ENCODE peak calls at places on chromosomes 6 and 20, in seven cellular contexts. D is CD4-positive, CD25-positive, alpha-beta regulatory T cell; R is M059J; X is SK-N-DZ; S is skeletal muscle cell; T is AG20443; C is HEK293T. M is an unnamed sample.

GRCh38 chr20:35991142-35991771 is 22.9 kb downstream of the CNBD2 start:
- DNase-seq in D (no peak), R (peak), X (peak), S (no peak), T (peak), C (peak), M (peak)

GRCh38 chr6:15602144-15602543 is 60.7 kb downstream of the DTNBP1 start:
- DNase-seq in D (no peak), R (no peak), X (no peak), S (no peak), T (no peak), C (no peak), M (no peak)

GRCh38 chr6:126643352-126643751 is 303.4 kb downstream of the CENPW start:
- DNase-seq in D (no peak), R (no peak), X (no peak), S (no peak), T (no peak), C (no peak), M (no peak)

GRCh38 chr6:170091639-170092579 is 199.0 kb downstream of the DLL1 start:
- DNase-seq in D (no peak), R (no peak), X (no peak), S (no peak), T (no peak), C (no peak), M (no peak)

GRCh38 chr6:129599467-129599866 is 110.5 kb downstream of the ARHGAP18 start:
- DNase-seq in D (no peak), R (no peak), X (no peak), S (no peak), T (no peak), C (no peak), M (no peak)

GRCh38 chr6:144758602-144759001 is 473.5 kb downstream of the UTRN start:
- DNase-seq in D (no peak), R (peak), X (no peak), S (no peak), T (no peak), C (no peak), M (peak)

GRCh38 chr20:16206817-16207216 is 366.4 kb downstream of the KIF16B start:
- DNase-seq in D (no peak), R (peak), X (no peak), S (no peak), T (no peak), C (no peak), M (no peak)

GRCh38 chr6:66970373-66970772 is 1263.3 kb upstream of the EYS start:
- DNase-seq in D (no peak), R (peak), X (no peak), S (no peak), T (no peak), C (no peak), M (no peak)

GRCh38 chr6:111228094-111228493 is 140.8 kb downstream of the SLC16A10 start:
- DNase-seq in D (no peak), R (peak), X (no peak), S (no peak), T (peak), C (no peak), M (no peak)

GRCh38 chr6:72953901-72954494 is 271.3 kb downstream of the KHDC1L start:
- DNase-seq in D (no peak), R (peak), X (no peak), S (no peak), T (no peak), C (no peak), M (peak)

GRCh38 chr20:63234693-63235398 is 859 bp upstream of the BIRC7 start:
- DNase-seq in D (no peak), R (no peak), X (peak), S (no peak), T (peak), C (no peak), M (no peak)

GRCh38 chr6:44049163-44049988 is 77.9 kb downstream of the MRPL14 start:
- DNase-seq in D (no peak), R (peak), X (no peak), S (no peak), T (peak), C (no peak), M (peak)

GRCh38 chr6:31128093-31128676 is 7.9 kb upstream of the CDSN start:
- DNase-seq in D (peak), R (peak), X (peak), S (no peak), T (peak), C (peak), M (peak)

GRCh38 chr6:169847141-169847674 is 95.8 kb downstream of the ERMARD start:
- DNase-seq in D (no peak), R (no peak), X (peak), S (no peak), T (no peak), C (no peak), M (no peak)

GRCh38 chr6:127301199-127301700 is 34.6 kb downstream of the RNF146 start:
- DNase-seq in D (no peak), R (no peak), X (no peak), S (no peak), T (no peak), C (no peak), M (peak)

GRCh38 chr20:57659789-57660509 is 39.7 kb upstream of the ZBP1 start:
- DNase-seq in D (no peak), R (no peak), X (no peak), S (no peak), T (no peak), C (no peak), M (no peak)

GRCh38 chr6:104969785-104970581 is 13.1 kb downstream of the LIN28B start:
- DNase-seq in D (no peak), R (no peak), X (no peak), S (no peak), T (no peak), C (no peak), M (peak)

GRCh38 chr20:61842011-61842410 is 223.7 kb downstream of the TAF4 start:
- DNase-seq in D (no peak), R (no peak), X (no peak), S (no peak), T (no peak), C (no peak), M (no peak)

GRCh38 chr20:56995635-56996075 is 270.8 kb downstream of the BMP7 start:
- DNase-seq in D (no peak), R (no peak), X (peak), S (no peak), T (peak), C (peak), M (peak)

GRCh38 chr6:95553880-95554279 is 23.5 kb upstream of the MANEA start:
- DNase-seq in D (no peak), R (no peak), X (no peak), S (no peak), T (no peak), C (no peak), M (no peak)

GRCh38 chr20:36646678-36647077 is 682 bp upstream of the SLA2 start:
- DNase-seq in D (no peak), R (no peak), X (no peak), S (no peak), T (no peak), C (no peak), M (no peak)

GRCh38 chr6:11008821-11009220 is 35.3 kb downstream of the ELOVL2 start:
- DNase-seq in D (no peak), R (peak), X (no peak), S (no peak), T (peak), C (no peak), M (no peak)

GRCh38 chr6:112362827-112363565 is 15.9 kb downstream of the RFPL4B start:
- DNase-seq in D (no peak), R (no peak), X (no peak), S (no peak), T (no peak), C (no peak), M (no peak)

GRCh38 chr6:69584913-69585729 is 211.7 kb downstream of the LMBRD1 start:
- DNase-seq in D (no peak), R (no peak), X (peak), S (peak), T (no peak), C (no peak), M (no peak)

GRCh38 chr6:116115781-116116180 is 10.2 kb downstream of the COL10A1 start:
- DNase-seq in D (no peak), R (peak), X (no peak), S (no peak), T (no peak), C (no peak), M (peak)

GRCh38 chr20:7682916-7683315 is 257.3 kb downstream of the HAO1 start:
- DNase-seq in D (no peak), R (no peak), X (no peak), S (no peak), T (no peak), C (no peak), M (peak)

GRCh38 chr6:53959717-53960116 is 151.5 kb upstream of the MLIP start:
- DNase-seq in D (no peak), R (peak), X (no peak), S (no peak), T (no peak), C (no peak), M (peak)

GRCh38 chr6:163706688-163707087 is 292.2 kb downstream of the QKI start:
- DNase-seq in D (no peak), R (peak), X (no peak), S (no peak), T (no peak), C (no peak), M (peak)

GRCh38 chr6:122609881-122610689 is at the start of gene PKIB:
- DNase-seq in D (peak), R (peak), X (peak), S (peak), T (peak), C (peak), M (peak)

GRCh38 chr6:41228616-41229015 is 467 bp downstream of the TREML4 start:
- DNase-seq in D (no peak), R (no peak), X (no peak), S (no peak), T (no peak), C (peak), M (no peak)

GRCh38 chr20:43040427-43040826 is 149.3 kb downstream of the PTPRT start:
- DNase-seq in D (no peak), R (peak), X (no peak), S (no peak), T (no peak), C (no peak), M (peak)

GRCh38 chr6:15244605-15245360 is 1.1 kb upstream of the JARID2 start:
- DNase-seq in D (peak), R (peak), X (peak), S (no peak), T (peak), C (peak), M (peak)

GRCh38 chr6:132530293-132530974 is 7.6 kb upstream of the TAAR9 start:
- DNase-seq in D (peak), R (peak), X (peak), S (no peak), T (peak), C (peak), M (peak)

GRCh38 chr6:80872194-80872950 is 765.9 kb downstream of the BCKDHB start:
- DNase-seq in D (no peak), R (no peak), X (no peak), S (peak), T (peak), C (no peak), M (no peak)

GRCh38 chr6:105733556-105734162 is 330.8 kb upstream of the PREP start:
- DNase-seq in D (peak), R (peak), X (no peak), S (no peak), T (peak), C (no peak), M (peak)

M was measured in ELR.